ENCODE peak calls at places on chromosomes 2 and 18, in six cellular contexts. Y is cardiac muscle cell; U is neural progenitor cell; D is psoas muscle; T is CD8-positive, alpha-beta memory T cell; L is T-helper 17 cell. X is an unnamed sample.
A peak's percentile ranks its signal among the peaks of the same experiment; 100 is the strongest.

GRCh38 chr18:24786027-24786426 is 325.6 kb downstream of the HRH4 start:
- DNase-seq in Y (no peak), U (no peak), D (no peak), T (no peak), L (no peak), X (no peak)

GRCh38 chr18:22639626-22640025 is 221.9 kb upstream of the CTAGE1 start:
- DNase-seq in Y (peak; percentile 67), U (no peak), D (no peak), T (no peak), L (no peak), X (no peak)

GRCh38 chr2:163641986-163642385 is 93.8 kb downstream of the FIGN start:
- DNase-seq in Y (no peak), U (no peak), D (no peak), T (no peak), L (no peak), X (no peak)

GRCh38 chr2:240457223-240458043 is 22.0 kb downstream of the GPC1 start:
- DNase-seq in Y (no peak), U (peak; percentile 56), D (peak; percentile 59), T (no peak), L (no peak), X (no peak)

GRCh38 chr2:100806550-100806949 is 13.4 kb upstream of the NPAS2 start:
- DNase-seq in Y (no peak), U (no peak), D (no peak), T (no peak), L (no peak), X (no peak)

GRCh38 chr2:157789933-157790511 is 86.1 kb downstream of the ACVR1 start:
- DNase-seq in Y (no peak), U (peak; percentile 58), D (peak; percentile 85), T (no peak), L (no peak), X (peak; percentile 74)

GRCh38 chr2:10306901-10307463 is 4.3 kb downstream of the HPCAL1 start:
- DNase-seq in Y (no peak), U (no peak), D (no peak), T (no peak), L (no peak), X (no peak)

GRCh38 chr2:44524347-44524926 is 162.7 kb downstream of the CAMKMT start:
- DNase-seq in Y (no peak), U (no peak), D (no peak), T (no peak), L (no peak), X (no peak)

GRCh38 chr18:39946623-39947061 is 2008.4 kb upstream of the PIK3C3 start:
- DNase-seq in Y (peak; percentile 68), U (no peak), D (no peak), T (no peak), L (no peak), X (peak; percentile 8)

GRCh38 chr2:190551928-190552327 is 17.4 kb upstream of the NEMP2 start:
- DNase-seq in Y (peak; percentile 76), U (no peak), D (peak; percentile 58), T (peak; percentile 47), L (no peak), X (no peak)

GRCh38 chr2:239269173-239269865 is 131.5 kb downstream of the HDAC4 start:
- DNase-seq in Y (no peak), U (no peak), D (no peak), T (no peak), L (no peak), X (no peak)

GRCh38 chr2:196404276-196404675 is 232.9 kb upstream of the STK17B start:
- DNase-seq in Y (no peak), U (no peak), D (no peak), T (no peak), L (no peak), X (no peak)

GRCh38 chr2:237306083-237306786 is 107.7 kb downstream of the COL6A3 start:
- DNase-seq in Y (no peak), U (no peak), D (no peak), T (no peak), L (no peak), X (no peak)

GRCh38 chr18:25399554-25399953 is 47.6 kb upstream of the ZNF521 start:
- DNase-seq in Y (no peak), U (no peak), D (no peak), T (no peak), L (no peak), X (no peak)

GRCh38 chr2:96097951-96098823 is 18.2 kb downstream of the ADRA2B start:
- DNase-seq in Y (no peak), U (no peak), D (no peak), T (no peak), L (no peak), X (no peak)

GRCh38 chr18:38576915-38577314 is 1011.3 kb upstream of the CELF4 start:
- DNase-seq in Y (no peak), U (no peak), D (no peak), T (no peak), L (no peak), X (no peak)

GRCh38 chr18:38576349-38576748 is 1010.8 kb upstream of the CELF4 start:
- DNase-seq in Y (no peak), U (no peak), D (no peak), T (no peak), L (no peak), X (no peak)

GRCh38 chr18:38575023-38575422 is 1009.4 kb upstream of the CELF4 start:
- DNase-seq in Y (no peak), U (no peak), D (no peak), T (no peak), L (no peak), X (no peak)

GRCh38 chr18:38579764-38580163 is 1014.2 kb upstream of the CELF4 start:
- DNase-seq in Y (no peak), U (no peak), D (no peak), T (no peak), L (no peak), X (no peak)

GRCh38 chr18:38575648-38576047 is 1010.0 kb upstream of the CELF4 start:
- DNase-seq in Y (no peak), U (no peak), D (no peak), T (peak; percentile 7), L (no peak), X (no peak)
- H3K9me3 ChIP-seq in Y (no peaks in the 10 kb centered on the region), U (no peaks in the 10 kb centered on the region), D (no peaks in the 10 kb centered on the region), T (no peaks in the 10 kb centered on the region), L (no peaks in the 10 kb centered on the region), X (no peaks in the 10 kb centered on the region)

DNA sequence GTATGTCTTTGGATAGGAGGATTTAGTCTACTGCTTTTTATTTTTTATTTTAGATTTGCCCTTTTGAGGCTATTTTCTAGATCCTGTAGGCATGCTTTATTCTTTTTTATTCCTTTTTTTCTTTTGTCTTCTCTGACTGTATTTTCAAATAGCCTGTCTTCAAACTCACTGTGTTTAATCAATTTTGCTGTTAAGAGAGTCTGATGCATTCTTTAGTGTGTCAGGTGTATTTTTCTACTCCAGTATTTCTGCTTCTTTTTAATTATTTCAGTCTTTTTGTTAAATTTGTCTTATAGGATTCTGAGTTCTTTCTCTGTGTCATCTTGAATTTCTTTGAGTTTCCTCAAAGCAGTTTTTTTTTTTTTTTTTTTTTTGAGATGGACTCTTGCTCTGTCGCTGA is 113.5 kb downstream of the NAT8 start:
- DNase-seq in Y (no peak), U (no peak), D (no peak), T (no peak), L (no peak), X (no peak)
- H3K9me3 ChIP-seq in Y (no peaks in the 10 kb centered on the region), U (peaks cover 5% of the 10 kb centered on the region), D (peaks cover 14% of the 10 kb centered on the region), T (no peaks in the 10 kb centered on the region), L (peaks cover 2% of the 10 kb centered on the region), X (no peaks in the 10 kb centered on the region)

DNA sequence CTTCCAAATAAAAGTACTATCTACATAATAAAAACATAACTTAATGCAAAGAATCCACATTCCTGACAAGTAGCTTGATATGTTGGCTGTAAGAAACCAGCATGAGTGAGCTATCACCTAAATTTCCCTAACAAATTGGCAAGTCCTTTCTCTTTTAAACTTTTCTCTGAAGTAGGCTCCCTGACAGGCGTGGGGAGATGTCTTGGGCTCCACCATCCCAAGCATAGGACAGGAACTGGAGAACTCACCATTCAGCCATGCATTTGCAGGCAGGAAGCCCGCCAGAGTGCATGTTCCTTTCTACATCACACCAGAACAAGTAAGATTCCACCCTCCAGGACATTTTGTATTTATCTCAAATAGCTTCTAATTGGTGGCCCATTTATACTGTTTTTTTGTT is 921.9 kb upstream of the CELF4 start:
- DNase-seq in Y (no peak), U (no peak), D (no peak), T (no peak), L (no peak), X (no peak)
- H3K9me3 ChIP-seq in Y (no peaks in the 10 kb centered on the region), U (no peaks in the 10 kb centered on the region), D (no peaks in the 10 kb centered on the region), T (no peaks in the 10 kb centered on the region), L (no peaks in the 10 kb centered on the region), X (no peaks in the 10 kb centered on the region)

GRCh38 chr2:132466428-132467028 is 49.9 kb downstream of the GPR39 start:
- DNase-seq in Y (no peak), U (no peak), D (no peak), T (no peak), L (no peak), X (no peak)
- H3K9me3 ChIP-seq in Y (no peaks in the 10 kb centered on the region), U (peaks cover 12% of the 10 kb centered on the region), D (peaks cover 12% of the 10 kb centered on the region), T (peaks cover 3% of the 10 kb centered on the region), L (no peaks in the 10 kb centered on the region), X (no peaks in the 10 kb centered on the region)

DNA sequence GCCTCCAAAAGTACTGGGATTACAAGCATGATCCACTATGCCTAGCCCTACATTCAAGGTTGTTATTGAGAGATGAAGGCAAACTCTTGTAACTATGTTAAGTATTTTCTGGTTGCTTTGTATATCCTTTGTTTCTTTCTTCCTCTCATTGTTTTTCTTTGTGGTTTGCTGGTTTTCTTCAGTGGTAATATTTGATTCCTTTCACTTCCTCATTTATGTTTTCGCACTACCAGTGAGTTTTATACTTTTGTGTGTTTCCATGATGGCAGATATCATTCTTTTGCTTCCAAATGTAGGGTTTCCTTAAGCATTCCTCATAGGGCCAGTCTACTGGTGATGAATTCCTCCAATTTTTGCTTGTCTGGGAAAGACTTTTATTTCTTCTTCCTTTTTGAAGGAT is 90.2 kb downstream of the NCK2 start:
- DNase-seq in Y (no peak), U (no peak), D (no peak), T (peak; percentile 56), L (no peak), X (no peak)
- H3K9me3 ChIP-seq in Y (no peaks in the 10 kb centered on the region), U (peaks cover 7% of the 10 kb centered on the region), D (peaks cover 35% of the 10 kb centered on the region), T (peaks cover 15% of the 10 kb centered on the region), L (peaks cover 9% of the 10 kb centered on the region), X (no peaks in the 10 kb centered on the region)

GRCh38 chr2:120561393-120562035 is 174.2 kb upstream of the GLI2 start:
- DNase-seq in Y (no peak), U (no peak), D (no peak), T (no peak), L (no peak), X (no peak)
- H3K9me3 ChIP-seq in Y (no peaks in the 10 kb centered on the region), U (no peaks in the 10 kb centered on the region), D (no peaks in the 10 kb centered on the region), T (no peaks in the 10 kb centered on the region), L (no peaks in the 10 kb centered on the region), X (no peaks in the 10 kb centered on the region)

GRCh38 chr2:48140586-48140985 is 234.3 kb upstream of the FBXO11 start:
- DNase-seq in Y (no peak), U (no peak), D (no peak), T (no peak), L (no peak), X (no peak)
- H3K9me3 ChIP-seq in Y (no peaks in the 10 kb centered on the region), U (no peaks in the 10 kb centered on the region), D (no peaks in the 10 kb centered on the region), T (no peaks in the 10 kb centered on the region), L (no peaks in the 10 kb centered on the region), X (no peaks in the 10 kb centered on the region)